ENCODE peak calls at places on chromosomes 3 and 15, in eight cellular contexts. One of them, this sample, is unnamed.

GRCh38 chr3:126022741-126023359 is 53.9 kb downstream of the ROPN1B start:
- DNase-seq in Panc1: no peak
- DNase-seq in IMR-90: no peak
- DNase-seq in HL-60: no peak
- DNase-seq in HFF-Myc: no peak
- DNase-seq in PC-9: no peak
- DNase-seq in Peyer's patch: no peak
- DNase-seq in right atrium auricular region: no peak
- DNase-seq in this sample: no peak

GRCh38 chr3:57864853-57865252 is 108.7 kb downstream of the SLMAP start:
- DNase-seq in Panc1: no peak
- DNase-seq in IMR-90: peak
- DNase-seq in HL-60: no peak
- DNase-seq in HFF-Myc: no peak
- DNase-seq in PC-9: no peak
- DNase-seq in Peyer's patch: no peak
- DNase-seq in right atrium auricular region: no peak
- DNase-seq in this sample: no peak

GRCh38 chr3:107077391-107077790 is 299.8 kb upstream of the CCDC54 start:
- DNase-seq in Panc1: no peak
- DNase-seq in IMR-90: no peak
- DNase-seq in HL-60: no peak
- DNase-seq in HFF-Myc: no peak
- DNase-seq in PC-9: no peak
- DNase-seq in Peyer's patch: no peak
- DNase-seq in right atrium auricular region: no peak
- DNase-seq in this sample: no peak

GRCh38 chr3:157913751-157914150 is 192.5 kb downstream of the SHOX2 start:
- DNase-seq in Panc1: no peak
- DNase-seq in IMR-90: peak
- DNase-seq in HL-60: peak
- DNase-seq in HFF-Myc: no peak
- DNase-seq in PC-9: no peak
- DNase-seq in Peyer's patch: no peak
- DNase-seq in right atrium auricular region: no peak
- DNase-seq in this sample: peak

GRCh38 chr15:89673162-89673506 is 6.0 kb downstream of the PLIN1 start:
- DNase-seq in Panc1: no peak
- DNase-seq in IMR-90: no peak
- DNase-seq in HL-60: no peak
- DNase-seq in HFF-Myc: no peak
- DNase-seq in PC-9: no peak
- DNase-seq in Peyer's patch: no peak
- DNase-seq in right atrium auricular region: peak
- DNase-seq in this sample: no peak

GRCh38 chr3:45906681-45907220 is 20.4 kb downstream of the CCR9 start:
- DNase-seq in Panc1: no peak
- DNase-seq in IMR-90: peak
- DNase-seq in HL-60: no peak
- DNase-seq in HFF-Myc: no peak
- DNase-seq in PC-9: peak
- DNase-seq in Peyer's patch: no peak
- DNase-seq in right atrium auricular region: no peak
- DNase-seq in this sample: peak

GRCh38 chr3:121152573-121152972 is 244.6 kb downstream of the STXBP5L start:
- DNase-seq in Panc1: peak
- DNase-seq in IMR-90: no peak
- DNase-seq in HL-60: no peak
- DNase-seq in HFF-Myc: no peak
- DNase-seq in PC-9: no peak
- DNase-seq in Peyer's patch: no peak
- DNase-seq in right atrium auricular region: no peak
- DNase-seq in this sample: no peak

GRCh38 chr15:73383310-73384185 is 14.8 kb upstream of the HCN4 start:
- DNase-seq in Panc1: no peak
- DNase-seq in IMR-90: no peak
- DNase-seq in HL-60: no peak
- DNase-seq in HFF-Myc: no peak
- DNase-seq in PC-9: no peak
- DNase-seq in Peyer's patch: no peak
- DNase-seq in right atrium auricular region: no peak
- DNase-seq in this sample: no peak

GRCh38 chr15:91304794-91305193 is 204.7 kb downstream of the SV2B start:
- DNase-seq in Panc1: no peak
- DNase-seq in IMR-90: no peak
- DNase-seq in HL-60: no peak
- DNase-seq in HFF-Myc: no peak
- DNase-seq in PC-9: no peak
- DNase-seq in Peyer's patch: no peak
- DNase-seq in right atrium auricular region: no peak
- DNase-seq in this sample: no peak

GRCh38 chr3:40827942-40828688 is 303.4 kb downstream of the ZNF621 start:
- DNase-seq in Panc1: no peak
- DNase-seq in IMR-90: no peak
- DNase-seq in HL-60: no peak
- DNase-seq in HFF-Myc: no peak
- DNase-seq in PC-9: no peak
- DNase-seq in Peyer's patch: no peak
- DNase-seq in right atrium auricular region: peak
- DNase-seq in this sample: no peak

GRCh38 chr3:32460031-32460749 is 42.5 kb downstream of the CMTM6 start:
- DNase-seq in Panc1: no peak
- DNase-seq in IMR-90: no peak
- DNase-seq in HL-60: no peak
- DNase-seq in HFF-Myc: no peak
- DNase-seq in PC-9: no peak
- DNase-seq in Peyer's patch: no peak
- DNase-seq in right atrium auricular region: peak
- DNase-seq in this sample: no peak

GRCh38 chr3:143234521-143234920 is 115.0 kb downstream of the CHST2 start:
- DNase-seq in Panc1: no peak
- DNase-seq in IMR-90: peak
- DNase-seq in HL-60: no peak
- DNase-seq in HFF-Myc: no peak
- DNase-seq in PC-9: no peak
- DNase-seq in Peyer's patch: no peak
- DNase-seq in right atrium auricular region: no peak
- DNase-seq in this sample: no peak

GRCh38 chr3:9179826-9180763 is 69.4 kb downstream of the SRGAP3 start:
- DNase-seq in Panc1: no peak
- DNase-seq in IMR-90: no peak
- DNase-seq in HL-60: peak
- DNase-seq in HFF-Myc: no peak
- DNase-seq in PC-9: no peak
- DNase-seq in Peyer's patch: no peak
- DNase-seq in right atrium auricular region: no peak
- DNase-seq in this sample: no peak

DNA sequence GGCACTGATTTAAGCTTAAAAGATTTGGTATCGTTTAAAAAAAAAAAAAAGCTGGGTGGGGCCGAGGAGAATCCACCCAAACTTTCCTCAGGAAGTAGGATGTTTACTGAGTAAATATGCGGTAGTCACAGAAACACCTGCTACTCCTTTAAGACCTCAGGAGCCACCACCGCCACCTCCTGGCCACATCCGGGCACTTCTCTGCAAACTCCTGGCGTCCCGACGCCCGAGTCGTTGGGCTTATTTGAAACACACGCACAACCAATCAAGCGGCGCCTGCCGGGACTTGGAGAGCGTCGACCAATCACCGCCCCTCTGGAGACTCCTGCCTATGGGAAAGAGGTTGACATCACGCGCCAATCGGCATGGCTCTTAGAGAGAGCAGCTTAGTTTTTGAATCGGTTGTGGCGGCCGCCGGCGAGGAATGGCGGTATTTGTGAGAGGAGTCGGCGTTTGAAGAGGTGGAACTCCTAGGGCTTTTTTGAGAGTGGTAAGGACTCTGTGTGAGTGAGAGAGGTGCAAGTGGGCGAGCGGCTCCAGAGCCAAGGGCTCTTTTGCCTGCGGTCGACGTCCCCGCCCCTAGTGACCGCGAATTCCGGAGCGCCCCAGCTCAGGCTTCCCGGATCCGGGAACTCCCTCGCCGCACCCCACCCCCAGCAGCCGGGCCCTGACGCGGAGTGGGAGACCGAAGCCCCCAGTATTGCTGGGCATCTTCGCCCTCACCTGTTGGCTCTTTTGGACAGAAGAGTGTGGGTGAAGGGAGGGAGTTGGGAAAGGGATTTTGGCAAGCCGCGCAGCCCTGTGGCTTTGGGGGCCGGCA is at the start of gene ECT2:
- DNase-seq in Panc1: peak
- DNase-seq in IMR-90: peak
- DNase-seq in HL-60: peak
- DNase-seq in HFF-Myc: peak
- DNase-seq in PC-9: peak
- DNase-seq in Peyer's patch: peak
- DNase-seq in right atrium auricular region: peak
- DNase-seq in this sample: peak
- H3K4me3 ChIP-seq in Panc1: peak
- H3K4me3 ChIP-seq in IMR-90: peak
- H3K4me3 ChIP-seq in HL-60: peak
- H3K4me3 ChIP-seq in HFF-Myc: peak
- H3K4me3 ChIP-seq in PC-9: peak
- H3K4me3 ChIP-seq in Peyer's patch: peak
- H3K4me3 ChIP-seq in right atrium auricular region: peak
- H3K4me3 ChIP-seq in this sample: peak

DNA sequence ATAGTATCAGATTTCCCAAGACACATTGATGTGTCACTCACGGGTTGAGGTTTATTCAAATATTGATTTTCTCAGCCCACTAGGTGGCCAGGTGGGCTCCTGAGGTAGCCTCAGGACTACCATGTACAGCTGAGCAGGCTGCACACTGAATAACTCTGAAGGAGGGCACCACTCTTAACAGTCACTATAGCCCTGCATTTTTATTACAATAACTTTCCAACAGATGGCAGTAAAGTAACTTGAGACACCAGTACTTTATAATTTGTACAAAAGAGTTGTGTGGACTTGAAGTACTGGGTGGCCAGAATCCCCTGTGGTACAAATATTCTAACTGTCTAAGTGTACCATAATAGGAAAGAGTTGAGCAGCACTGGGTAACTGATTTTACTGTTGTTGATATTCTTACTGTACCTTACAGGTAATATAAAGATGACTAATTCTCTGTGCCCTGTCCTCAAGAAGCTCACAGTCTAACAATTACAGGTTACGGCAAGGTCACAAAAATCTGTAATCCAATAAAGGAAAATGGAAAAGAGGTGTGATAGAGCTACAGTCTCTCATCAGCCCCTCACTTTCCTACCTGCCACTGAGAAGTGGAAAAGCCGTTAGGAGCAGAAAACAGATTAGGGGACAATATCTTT is 76.0 kb downstream of the ETFA start:
- DNase-seq in Panc1: peak
- DNase-seq in IMR-90: peak
- DNase-seq in HL-60: no peak
- DNase-seq in HFF-Myc: peak
- DNase-seq in PC-9: no peak
- DNase-seq in Peyer's patch: no peak
- DNase-seq in right atrium auricular region: no peak
- DNase-seq in this sample: peak
- TF ChIP-seq CTCF in Panc1: peak
- TF ChIP-seq CTCF in IMR-90: peak
- TF ChIP-seq CTCF in HL-60: no peak
- TF ChIP-seq CTCF in HFF-Myc: peak
- TF ChIP-seq CTCF in PC-9: peak
- TF ChIP-seq CTCF in Peyer's patch: no peak
- TF ChIP-seq CTCF in right atrium auricular region: no peak
- TF ChIP-seq CTCF in this sample: peak

DNA sequence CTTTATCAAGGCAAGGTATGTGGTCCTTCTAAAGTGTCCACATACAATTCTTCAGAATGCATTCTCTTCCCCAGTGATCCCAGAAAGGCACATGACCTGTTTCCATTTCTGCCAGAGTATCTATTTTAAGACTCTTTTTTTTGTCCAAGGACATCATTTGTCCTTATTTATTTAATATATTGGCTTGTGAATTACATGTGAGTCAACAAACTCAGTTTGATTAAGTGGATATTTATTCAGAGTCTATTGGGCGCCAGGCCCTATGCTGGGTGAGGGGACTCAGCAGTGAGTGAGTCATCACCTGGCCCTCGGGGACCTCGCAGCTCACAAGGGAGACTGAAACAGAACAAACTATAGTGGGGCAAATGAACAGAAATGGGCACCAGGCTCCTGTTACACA is 136.8 kb downstream of the SNRK start:
- DNase-seq in Panc1: no peak
- DNase-seq in IMR-90: peak
- DNase-seq in HL-60: no peak
- DNase-seq in HFF-Myc: no peak
- DNase-seq in PC-9: no peak
- DNase-seq in Peyer's patch: no peak
- DNase-seq in right atrium auricular region: no peak
- DNase-seq in this sample: no peak
- H3K4me3 ChIP-seq in Panc1: no peak
- H3K4me3 ChIP-seq in IMR-90: no peak
- H3K4me3 ChIP-seq in HL-60: no peak
- H3K4me3 ChIP-seq in HFF-Myc: no peak
- H3K4me3 ChIP-seq in PC-9: no peak
- H3K4me3 ChIP-seq in Peyer's patch: no peak
- H3K4me3 ChIP-seq in right atrium auricular region: no peak
- H3K4me3 ChIP-seq in this sample: no peak

GRCh38 chr3:184248454-184249411 is at the start of gene ALG3:
- DNase-seq in Panc1: peak
- DNase-seq in IMR-90: peak
- DNase-seq in HL-60: peak
- DNase-seq in HFF-Myc: no peak
- DNase-seq in PC-9: peak
- DNase-seq in Peyer's patch: peak
- DNase-seq in right atrium auricular region: peak
- DNase-seq in this sample: peak

GRCh38 chr3:184249412-184250166 is at the start of gene EEF1AKMT4:
- DNase-seq in Panc1: peak
- DNase-seq in IMR-90: peak
- DNase-seq in HL-60: peak
- DNase-seq in HFF-Myc: peak
- DNase-seq in PC-9: peak
- DNase-seq in Peyer's patch: peak
- DNase-seq in right atrium auricular region: peak
- DNase-seq in this sample: peak

GRCh38 chr3:184255291-184256039 is 5.9 kb downstream of the CAMK2N2 start:
- DNase-seq in Panc1: no peak
- DNase-seq in IMR-90: no peak
- DNase-seq in HL-60: no peak
- DNase-seq in HFF-Myc: no peak
- DNase-seq in PC-9: no peak
- DNase-seq in Peyer's patch: no peak
- DNase-seq in right atrium auricular region: no peak
- DNase-seq in this sample: no peak

DNA sequence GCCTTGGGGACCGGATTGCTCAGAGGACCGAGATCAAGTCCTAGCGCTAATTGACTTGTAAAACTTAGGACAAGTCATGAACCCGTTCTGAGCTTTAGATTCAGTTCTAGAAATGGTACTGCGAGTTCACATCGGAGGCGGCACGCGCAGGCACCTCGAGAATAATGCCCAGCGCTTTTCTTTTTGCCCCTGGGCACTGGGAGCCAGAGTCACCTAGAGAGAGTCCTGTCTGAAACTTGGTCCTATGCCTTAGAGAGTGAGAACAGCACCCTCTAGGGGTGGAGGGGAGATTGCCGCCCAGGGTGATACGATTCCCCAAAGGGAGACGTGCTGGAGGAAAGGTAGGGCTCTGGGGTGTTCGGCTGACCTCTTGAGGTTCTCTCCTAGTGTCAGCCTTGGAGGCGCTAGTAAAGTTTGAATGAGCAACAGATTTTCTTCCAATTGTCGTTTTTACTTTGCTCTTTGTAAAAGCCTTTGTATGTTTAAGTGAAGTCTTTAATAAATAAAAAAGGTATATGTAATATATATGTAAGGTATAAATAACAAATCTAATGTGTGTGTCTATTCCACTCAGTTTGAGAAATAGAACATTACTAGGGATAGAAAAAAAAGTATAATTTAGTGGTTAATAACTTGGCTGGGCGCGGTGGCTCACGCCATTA is 826 bp downstream of the EEF1AKMT4 start:
- DNase-seq in Panc1: peak
- DNase-seq in IMR-90: peak
- DNase-seq in HL-60: peak
- DNase-seq in HFF-Myc: peak
- DNase-seq in PC-9: peak
- DNase-seq in Peyer's patch: peak
- DNase-seq in right atrium auricular region: peak
- DNase-seq in this sample: peak
- TF ChIP-seq CTCF in Panc1: peak
- TF ChIP-seq CTCF in IMR-90: peak
- TF ChIP-seq CTCF in HL-60: peak
- TF ChIP-seq CTCF in HFF-Myc: peak
- TF ChIP-seq CTCF in PC-9: peak
- TF ChIP-seq CTCF in Peyer's patch: peak
- TF ChIP-seq CTCF in right atrium auricular region: peak
- TF ChIP-seq CTCF in this sample: peak